ENCODE peak calls at places on chromosomes 6 and 20, in four cellular contexts. J, K, B and A are unnamed samples.

GRCh38 chr6:5126214-5126613 is 41.1 kb downstream of the PPP1R3G start:
- DNase-seq in B (no peak), J (no peak), K (peak), A (no peak)

GRCh38 chr6:6320901-6321300 is 439 bp upstream of the F13A1 start:
- DNase-seq in K (no peak), J (no peak), B (no peak), A (no peak)

GRCh38 chr20:45339799-45340198 is 8.4 kb downstream of the SDC4 start:
- DNase-seq in J (no peak), B (no peak), K (no peak), A (no peak)

GRCh38 chr6:30891816-30892553 is 7.7 kb downstream of the DDR1 start:
- DNase-seq in K (no peak), J (no peak), B (no peak), A (no peak)

GRCh38 chr6:33949877-33950831 is 146.4 kb upstream of the MLN start:
- DNase-seq in K (no peak), J (no peak), B (peak), A (no peak)

GRCh38 chr20:14919473-14920157 is 582.2 kb upstream of the FLRT3 start:
- DNase-seq in K (no peak), J (no peak), B (peak), A (no peak)

GRCh38 chr6:27604986-27605385 is 132.1 kb upstream of the ZNF184 start:
- DNase-seq in B (no peak), K (no peak), J (peak), A (peak)

GRCh38 chr6:116381000-116381399 is 10.3 kb downstream of the DSE start:
- DNase-seq in J (no peak), B (no peak), K (no peak), A (no peak)

GRCh38 chr20:48521121-48521520 is 306.7 kb downstream of the PREX1 start:
- DNase-seq in K (no peak), B (no peak), J (no peak), A (no peak)

GRCh38 chr6:129662980-129663431 is 47.0 kb downstream of the ARHGAP18 start:
- DNase-seq in K (no peak), J (peak), B (no peak), A (no peak)

GRCh38 chr6:112770341-112770740 is 423.2 kb downstream of the RFPL4B start:
- DNase-seq in B (no peak), K (no peak), J (no peak), A (no peak)

GRCh38 chr6:166872431-166873139 is 83.8 kb downstream of the RNASET2 start:
- DNase-seq in J (no peak), B (no peak), K (no peak), A (no peak)

GRCh38 chr6:30829639-30830250 is 54.6 kb upstream of the DDR1 start:
- DNase-seq in B (peak), K (peak), J (no peak), A (no peak)

GRCh38 chr20:62816031-62816878 is 595 bp upstream of the COL9A3 start:
- DNase-seq in K (no peak), B (peak), J (no peak), A (no peak)

GRCh38 chr6:21508753-21509152 is 84.8 kb upstream of the SOX4 start:
- DNase-seq in B (no peak), J (no peak), K (peak), A (no peak)

GRCh38 chr20:25055711-25056492 is 2.0 kb downstream of the ACSS1 start:
- DNase-seq in J (peak), K (no peak), B (no peak), A (no peak)

GRCh38 chr6:79868098-79868722 is 79.1 kb downstream of the ELOVL4 start:
- DNase-seq in J (peak), B (no peak), K (peak), A (peak)

GRCh38 chr20:18007534-18008292 is 38.9 kb downstream of the MGME1 start:
- DNase-seq in J (no peak), B (no peak), K (no peak), A (no peak)

DNA sequence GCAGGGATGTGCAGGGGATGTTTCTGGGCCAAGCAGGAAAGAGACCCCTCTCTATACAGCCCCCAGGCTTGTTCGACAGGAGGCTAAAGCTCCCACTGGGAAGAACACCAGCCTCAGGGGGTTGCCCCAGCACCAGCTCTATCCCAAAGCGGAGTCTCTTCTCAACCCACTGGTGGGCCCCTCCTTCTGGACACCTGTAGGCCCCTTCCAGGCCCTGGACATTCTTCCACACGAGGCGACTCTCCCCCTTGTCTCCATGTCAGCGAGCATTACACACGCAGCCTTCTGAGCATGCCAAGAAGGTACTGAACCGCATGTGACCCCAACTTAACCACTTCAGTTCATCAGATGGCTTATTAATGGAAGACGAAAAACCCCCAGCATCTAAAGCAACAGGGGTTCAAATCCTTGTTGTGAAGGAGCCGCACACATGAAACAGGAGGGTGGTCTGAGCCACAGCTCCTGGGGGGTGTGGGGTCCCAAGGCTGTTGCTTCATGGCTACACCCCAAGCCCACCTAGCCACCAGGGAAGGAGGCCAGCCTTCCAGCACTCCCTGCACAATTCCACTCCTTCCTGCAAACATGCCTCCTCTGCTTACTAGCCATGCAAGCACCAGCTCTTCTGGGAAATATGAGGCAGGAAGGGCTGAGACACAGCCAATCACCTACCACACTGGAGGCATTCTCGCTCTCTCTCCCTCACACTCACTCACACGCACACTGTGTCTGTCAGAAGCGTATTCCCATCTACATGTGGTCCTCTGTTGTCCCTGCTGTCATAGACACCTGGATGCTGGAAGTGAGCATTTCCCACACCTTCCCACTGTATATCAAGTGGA is 104.6 kb downstream of the NOL4L start:
- DNase-seq in B (no peak), K (no peak), J (no peak), A (no peak)
- TF ChIP-seq ELF4 in B (no peak), K (no peak), J (no peak), A (no peak)

GRCh38 chr6:69164564-69165252 is 529.6 kb downstream of the ADGRB3 start:
- DNase-seq in J (no peak), B (no peak), K (no peak), A (peak)
- TF ChIP-seq ELF4 in J (no peak), B (no peak), K (no peak), A (no peak)

GRCh38 chr6:89145962-89146747 is at the start of gene PM20D2:
- DNase-seq in K (peak), B (peak), J (peak), A (peak)
- TF ChIP-seq ELF4 in K (no peak), B (peak), J (no peak), A (no peak)

DNA sequence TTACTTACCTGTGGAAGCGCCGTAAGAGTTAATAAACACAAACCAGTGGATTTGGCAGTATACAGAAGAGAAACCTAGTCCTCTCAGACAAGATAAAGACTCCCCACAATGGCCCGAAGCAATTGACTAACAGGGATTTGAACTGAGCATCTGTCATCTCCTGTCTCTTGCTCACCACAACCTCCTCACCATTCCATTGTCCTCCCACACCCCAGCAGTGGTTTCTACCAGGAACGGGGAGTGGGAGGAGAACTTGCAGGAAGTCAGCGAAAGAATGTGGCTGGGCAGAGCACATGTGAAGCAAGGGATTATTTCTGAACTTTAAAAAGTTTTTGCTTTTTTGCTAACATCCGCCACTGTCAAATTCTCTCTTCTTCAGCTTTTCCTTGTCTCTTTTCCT is 24.6 kb upstream of the TAAR1 start:
- DNase-seq in K (peak), B (no peak), J (no peak), A (no peak)
- TF ChIP-seq ELF4 in K (no peak), B (no peak), J (no peak), A (no peak)

GRCh38 chr6:25629202-25629584 is 22.8 kb upstream of the SCGN start:
- DNase-seq in B (no peak), J (no peak), K (peak), A (no peak)

GRCh38 chr6:25630508-25631229 is 21.3 kb upstream of the SCGN start:
- DNase-seq in B (no peak), K (no peak), J (no peak), A (no peak)

GRCh38 chr6:25628471-25629201 is 23.4 kb upstream of the SCGN start:
- DNase-seq in J (no peak), B (no peak), K (no peak), A (no peak)

GRCh38 chr6:25623874-25624273 is 28.1 kb upstream of the SCGN start:
- DNase-seq in B (no peak), J (no peak), K (no peak), A (no peak)

DNA sequence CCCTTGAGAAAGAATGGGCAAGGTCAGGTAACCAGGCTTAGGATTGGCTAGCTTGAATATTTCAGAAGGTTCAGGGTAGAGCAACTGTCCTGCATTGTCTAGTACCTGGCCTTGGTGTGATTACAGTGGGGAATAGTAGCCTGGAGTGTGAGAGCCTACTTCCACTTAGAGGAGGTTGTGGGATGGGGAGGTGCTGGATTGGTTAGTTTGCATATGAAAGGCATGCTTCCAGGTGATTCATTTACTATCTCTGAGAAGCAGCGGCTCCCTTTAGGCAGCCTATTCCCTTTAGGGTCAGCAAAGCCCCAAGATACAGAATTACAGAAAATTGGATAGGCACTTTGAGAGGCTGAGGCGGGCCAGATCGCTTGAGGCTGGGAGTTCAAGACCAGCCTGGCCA is 25.0 kb upstream of the SCGN start:
- DNase-seq in B (peak), K (no peak), J (no peak), A (no peak)
- TF ChIP-seq ELF4 in B (no peak), K (no peak), J (no peak), A (no peak)

GRCh38 chr6:1592852-1593251 is 16.9 kb upstream of the FOXC1 start:
- DNase-seq in B (no peak), K (no peak), J (no peak), A (no peak)

GRCh38 chr6:1591926-1592325 is 17.8 kb upstream of the FOXC1 start:
- DNase-seq in K (no peak), B (no peak), J (no peak), A (no peak)

GRCh38 chr6:1591243-1591642 is 18.5 kb upstream of the FOXC1 start:
- DNase-seq in J (no peak), B (no peak), K (no peak), A (no peak)

GRCh38 chr6:1589208-1589607 is 20.5 kb upstream of the FOXC1 start:
- DNase-seq in B (no peak), J (no peak), K (peak), A (no peak)

DNA sequence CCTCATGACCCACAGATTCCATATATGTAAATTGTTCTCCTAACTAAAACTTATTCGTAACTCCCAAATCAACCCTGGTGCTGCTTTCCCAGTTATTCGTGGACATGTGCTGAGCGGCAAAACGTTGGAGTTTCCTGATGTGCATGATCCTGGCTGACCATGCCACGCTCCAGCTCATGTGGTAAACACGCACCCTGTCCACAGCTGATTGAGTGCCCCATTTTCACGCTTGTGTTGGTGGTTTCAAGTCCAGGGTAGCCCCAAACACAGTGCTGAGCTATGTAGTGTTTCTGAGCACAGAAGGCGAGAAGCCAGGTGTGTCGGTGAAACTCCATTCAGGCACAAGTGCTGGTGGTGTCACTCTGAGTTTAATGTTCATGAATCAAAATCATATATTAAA is 19.1 kb upstream of the FOXC1 start:
- DNase-seq in K (no peak), B (no peak), J (no peak), A (no peak)
- TF ChIP-seq ELF4 in K (no peak), B (no peak), J (no peak), A (no peak)

GRCh38 chr6:127267742-127268588 is 1.3 kb downstream of the RNF146 start:
- DNase-seq in K (peak), J (no peak), B (no peak), A (no peak)
- TF ChIP-seq ELF4 in K (no peak), J (no peak), B (no peak), A (no peak)

DNA sequence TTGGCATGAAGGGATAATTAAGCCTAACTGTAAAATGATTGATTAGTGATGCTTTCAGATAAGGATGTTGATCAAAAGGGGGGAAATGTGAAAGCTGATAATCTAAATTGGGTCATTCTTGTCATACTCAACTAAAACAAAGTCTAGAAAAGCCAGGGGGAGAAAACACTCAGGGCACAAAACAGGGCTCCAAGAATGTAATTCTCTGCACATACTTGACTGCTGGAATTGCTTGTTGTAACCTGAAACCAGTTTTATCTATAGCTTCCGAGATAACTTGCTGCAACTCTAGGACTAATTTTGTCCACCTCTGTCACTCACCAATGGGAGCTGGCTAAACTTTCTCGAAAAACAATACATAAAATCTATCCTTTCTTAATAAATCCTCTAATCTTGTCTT is 310.3 kb downstream of the CLVS2 start:
- DNase-seq in B (no peak), K (no peak), J (peak), A (peak)
- TF ChIP-seq ELF4 in B (no peak), K (no peak), J (no peak), A (no peak)

GRCh38 chr6:14601490-14601889 is 483.9 kb downstream of the CD83 start:
- DNase-seq in J (no peak), B (no peak), K (peak), A (peak)
- TF ChIP-seq ELF4 in J (no peak), B (no peak), K (no peak), A (no peak)